ENCODE peak calls at places on chromosomes 1 and 21, in five cellular contexts. N is GM23338, Y is K562, I is HepG2, G is GM12878. T is an unnamed sample.

GRCh38 chr1:8303141-8303540 is 14.8 kb upstream of the SLC45A1 start:
- DNase-seq in N (no peak), Y (no peak), I (no peak), G (no peak), T (no peak)

GRCh38 chr1:53410100-53410541 is 49.1 kb upstream of the DMRTB1 start:
- DNase-seq in N (peak), Y (no peak), I (no peak), G (peak), T (no peak)

GRCh38 chr21:42063578-42064521 is 7.3 kb upstream of the UMODL1 start:
- DNase-seq in N (peak), Y (no peak), I (no peak), G (peak), T (no peak)

GRCh38 chr1:226978350-226979114 is 38.4 kb downstream of the COQ8A start:
- DNase-seq in N (no peak), Y (no peak), I (no peak), G (no peak), T (no peak)

GRCh38 chr1:201320168-201320842 is 37.0 kb downstream of the PKP1 start:
- DNase-seq in N (no peak), Y (no peak), I (no peak), G (no peak), T (no peak)

GRCh38 chr1:68378296-68379084 is 71.3 kb downstream of the RPE65 start:
- DNase-seq in N (no peak), Y (no peak), I (no peak), G (no peak), T (no peak)

GRCh38 chr21:41703857-41704501 is 62.9 kb downstream of the RIPK4 start:
- DNase-seq in N (no peak), Y (no peak), I (no peak), G (no peak), T (no peak)

GRCh38 chr1:77725706-77726105 is 33.9 kb downstream of the USP33 start:
- DNase-seq in N (no peak), Y (no peak), I (no peak), G (no peak), T (no peak)

GRCh38 chr1:156574039-156574633 is 1.8 kb upstream of the IQGAP3 start:
- DNase-seq in N (no peak), Y (no peak), I (no peak), G (no peak), T (no peak)

GRCh38 chr21:15437873-15438272 is 291.9 kb upstream of the USP25 start:
- DNase-seq in N (peak), Y (no peak), I (no peak), G (peak), T (no peak)

GRCh38 chr1:118692143-118692542 is 296.0 kb downstream of the TBX15 start:
- DNase-seq in N (no peak), Y (no peak), I (no peak), G (no peak), T (no peak)

GRCh38 chr1:59128784-59129227 is 168.1 kb upstream of the FGGY start:
- DNase-seq in N (peak), Y (no peak), I (no peak), G (no peak), T (no peak)

GRCh38 chr1:234979316-234980223 is 149.1 kb downstream of the TOMM20 start:
- DNase-seq in N (no peak), Y (no peak), I (no peak), G (no peak), T (no peak)

GRCh38 chr1:226064816-226065248 is 2.3 kb downstream of the H3-3A start:
- DNase-seq in N (peak), Y (peak), I (peak), G (no peak), T (peak)

GRCh38 chr1:183461350-183461749 is 10.9 kb upstream of the SMG7 start:
- DNase-seq in N (peak), Y (no peak), I (no peak), G (no peak), T (no peak)

GRCh38 chr1:241640867-241641542 is 836 bp upstream of the CHML start:
- DNase-seq in N (no peak), Y (no peak), I (peak), G (no peak), T (peak)

GRCh38 chr1:182143825-182144661 is 82.5 kb upstream of the ZNF648 start:
- DNase-seq in N (no peak), Y (peak), I (no peak), G (no peak), T (no peak)

GRCh38 chr1:118302145-118302544 is 117.1 kb upstream of the SPAG17 start:
- DNase-seq in N (peak), Y (no peak), I (no peak), G (no peak), T (no peak)

GRCh38 chr21:30733026-30733425 is 14.0 kb downstream of the KRTAP21-2 start:
- DNase-seq in N (no peak), Y (no peak), I (no peak), G (no peak), T (no peak)

GRCh38 chr1:39695011-39695410 is 3.8 kb upstream of the HPCAL4 start:
- DNase-seq in N (peak), Y (no peak), I (no peak), G (no peak), T (no peak)

GRCh38 chr1:246921481-246921880 is 10.3 kb downstream of the AHCTF1 start:
- DNase-seq in N (no peak), Y (no peak), I (no peak), G (no peak), T (no peak)

GRCh38 chr1:227777646-227778045 is 37.8 kb upstream of the PRSS38 start:
- DNase-seq in N (no peak), Y (no peak), I (no peak), G (no peak), T (no peak)

GRCh38 chr1:17742590-17742989 is 12.5 kb upstream of the ACTL8 start:
- DNase-seq in N (no peak), Y (no peak), I (no peak), G (no peak), T (no peak)

GRCh38 chr1:244761279-244761678 is 74.2 kb upstream of the COX20 start:
- DNase-seq in N (peak), Y (no peak), I (no peak), G (no peak), T (no peak)

GRCh38 chr1:180586671-180587155 is 27.9 kb downstream of the OVAAL start:
- DNase-seq in N (no peak), Y (peak), I (peak), G (no peak), T (peak)

GRCh38 chr1:183567584-183567983 is 22.7 kb downstream of the NCF2 start:
- DNase-seq in N (no peak), Y (peak), I (no peak), G (peak), T (no peak)

GRCh38 chr1:236302941-236303340 is 21.2 kb upstream of the ERO1B start:
- DNase-seq in N (no peak), Y (no peak), I (peak), G (no peak), T (no peak)

GRCh38 chr1:219279017-219279770 is 105.5 kb downstream of the LYPLAL1 start:
- DNase-seq in N (no peak), Y (no peak), I (peak), G (no peak), T (peak)

GRCh38 chr1:13749543-13750307 is 49.7 kb downstream of the PRDM2 start:
- DNase-seq in N (peak), Y (peak), I (peak), G (no peak), T (peak)

GRCh38 chr1:87956072-87956471 is 627.4 kb downstream of the LMO4 start:
- DNase-seq in N (no peak), Y (no peak), I (no peak), G (no peak), T (peak)

GRCh38 chr1:172993640-172994039 is 57.1 kb downstream of the TNFSF18 start:
- DNase-seq in N (no peak), Y (no peak), I (no peak), G (no peak), T (no peak)

GRCh38 chr1:116910379-116911165 is 856 bp downstream of the PTGFRN start:
- DNase-seq in N (peak), Y (peak), I (peak), G (no peak), T (peak)

DNA sequence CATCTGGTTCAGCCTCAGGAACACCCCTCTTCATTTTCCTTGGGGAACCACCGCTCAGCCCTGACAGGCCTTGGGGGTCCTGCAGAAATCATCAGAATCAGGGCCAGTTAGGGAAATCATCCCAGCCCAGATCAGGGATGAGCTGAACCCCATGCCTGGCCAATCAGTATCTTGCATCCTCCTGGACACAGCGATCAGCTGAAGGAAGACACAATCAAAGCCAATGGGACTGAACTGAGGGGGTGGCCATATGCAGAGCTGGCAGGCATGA is 395.4 kb downstream of the MATN1 start:
- DNase-seq in N (no peak), Y (no peak), I (no peak), G (no peak), T (no peak)
- TF ChIP-seq JUNB in N (no peak), Y (no peak), I (no peak), G (no peak), T (no peak)

GRCh38 chr1:22508329-22508728 is 55.0 kb upstream of the EPHA8 start:
- DNase-seq in N (no peak), Y (no peak), I (no peak), G (no peak), T (no peak)
- TF ChIP-seq JUNB in N (no peak), Y (no peak), I (no peak), G (no peak), T (no peak)

GRCh38 chr1:10679521-10680220 is 116.8 kb downstream of the CASZ1 start:
- DNase-seq in N (peak), Y (peak), I (peak), G (no peak), T (no peak)

GRCh38 chr1:10678852-10679251 is 117.6 kb downstream of the CASZ1 start:
- DNase-seq in N (no peak), Y (no peak), I (no peak), G (no peak), T (no peak)

GRCh38 chr1:10681296-10682113 is 114.9 kb downstream of the CASZ1 start:
- DNase-seq in N (no peak), Y (no peak), I (peak), G (no peak), T (no peak)

GRCh38 chr1:10682114-10682445 is 114.4 kb downstream of the CASZ1 start:
- DNase-seq in N (no peak), Y (no peak), I (no peak), G (no peak), T (no peak)

DNA sequence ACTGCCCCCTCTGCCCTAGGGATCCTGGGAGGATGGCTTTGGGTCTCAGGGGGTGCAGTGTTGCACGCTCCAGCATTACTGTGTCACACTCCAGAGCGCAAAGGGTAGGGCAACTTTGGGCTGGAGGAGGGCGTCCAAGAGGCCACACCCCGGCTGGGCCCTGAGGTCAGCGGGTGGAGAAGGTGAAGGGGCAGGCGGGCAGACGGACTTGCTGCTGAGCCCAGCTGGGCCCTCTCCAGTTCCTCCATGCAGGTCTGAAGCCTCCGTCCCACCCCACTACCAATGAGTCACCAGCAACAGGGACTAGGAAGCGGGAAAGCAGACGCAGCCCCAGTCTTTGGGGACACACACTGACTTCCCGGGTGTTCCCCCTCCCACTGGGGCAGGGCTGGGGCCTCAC is 116.0 kb downstream of the CASZ1 start:
- DNase-seq in N (no peak), Y (no peak), I (no peak), G (no peak), T (no peak)
- TF ChIP-seq JUNB in N (no peak), Y (no peak), I (no peak), G (no peak), T (no peak)

DNA sequence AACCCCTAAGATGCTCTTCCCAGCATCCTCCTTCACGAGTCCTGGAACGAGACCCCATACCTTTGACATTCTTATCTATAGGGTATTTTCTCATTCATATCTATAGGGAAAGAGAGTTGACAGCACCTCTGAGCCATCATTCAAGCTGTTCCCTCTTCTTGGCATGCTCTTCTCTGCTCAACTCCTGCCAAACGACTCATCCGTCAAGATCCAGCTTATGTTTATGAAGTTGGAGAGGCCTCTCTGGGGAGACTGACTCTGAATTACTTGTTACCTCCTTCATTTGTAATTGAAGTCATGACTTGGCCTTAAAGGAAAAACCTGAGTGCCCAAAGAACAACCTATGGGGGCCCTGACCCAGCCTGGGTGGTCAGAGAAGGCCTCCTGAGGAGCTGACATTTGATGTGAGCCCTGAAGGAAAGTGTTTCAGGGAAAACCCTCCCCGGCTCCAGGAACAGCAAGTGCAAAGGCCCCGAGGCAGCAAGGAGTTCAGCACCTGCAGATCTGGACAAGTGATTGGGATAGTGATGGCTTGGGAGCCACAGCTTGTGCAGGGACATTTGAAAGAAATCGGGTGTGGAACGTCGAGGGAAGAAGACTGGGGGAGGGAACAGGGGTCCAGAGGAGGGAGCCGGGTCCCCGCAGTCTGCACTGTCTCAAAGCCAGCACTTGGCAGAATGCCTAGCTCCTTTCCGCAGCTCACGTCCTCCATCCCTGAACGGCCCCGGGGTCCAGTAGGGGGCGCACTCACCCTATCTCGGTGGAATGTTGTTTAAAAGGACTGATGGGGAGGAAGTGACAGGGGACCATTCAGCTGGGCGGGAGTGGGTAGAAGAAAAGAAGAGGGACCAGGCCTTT is 14.0 kb upstream of the CDA start:
- DNase-seq in N (peak), Y (peak), I (peak), G (no peak), T (peak)
- TF ChIP-seq JUNB in N (no peak), Y (no peak), I (no peak), G (no peak), T (no peak)

DNA sequence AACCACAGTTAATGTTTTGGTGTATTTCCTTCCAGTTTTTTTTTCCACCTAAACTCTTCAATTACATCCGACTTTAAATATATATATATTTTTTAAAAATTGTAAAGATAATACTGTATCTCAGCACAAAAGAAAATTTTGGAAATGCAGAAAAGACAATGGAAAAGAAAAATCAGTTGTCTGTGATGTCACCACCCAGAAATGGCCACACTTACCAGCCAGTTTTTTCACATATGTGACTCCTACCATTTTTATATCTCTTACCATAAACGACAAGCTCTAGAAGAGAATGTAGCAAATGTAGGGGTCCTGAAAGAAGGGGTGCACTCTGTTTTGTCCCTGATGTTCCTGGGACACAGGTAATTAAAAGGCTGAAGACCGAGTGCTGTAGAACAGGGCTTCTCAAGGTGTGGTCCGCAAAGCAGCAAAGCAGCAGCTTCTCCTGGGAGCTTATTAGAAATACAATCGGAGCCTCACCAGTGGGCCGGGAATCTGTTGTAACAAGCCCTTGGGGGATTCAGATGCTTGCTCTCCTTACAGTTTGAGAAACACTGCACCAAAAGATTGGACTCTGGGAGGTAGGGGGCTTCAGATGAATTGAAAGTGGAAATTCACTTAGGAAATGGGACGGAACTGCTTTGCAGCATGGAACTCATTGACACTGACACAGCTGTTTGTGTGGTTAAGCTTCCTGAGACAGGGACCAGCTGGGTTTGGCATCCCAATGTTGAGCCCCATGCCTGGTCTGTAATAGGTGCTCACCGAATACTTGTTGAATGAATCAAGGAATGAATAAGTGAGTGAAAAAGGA is 44.1 kb downstream of the ALPL start:
- DNase-seq in N (peak), Y (no peak), I (no peak), G (no peak), T (no peak)
- TF ChIP-seq JUNB in N (no peak), Y (no peak), I (no peak), G (no peak), T (no peak)

DNA sequence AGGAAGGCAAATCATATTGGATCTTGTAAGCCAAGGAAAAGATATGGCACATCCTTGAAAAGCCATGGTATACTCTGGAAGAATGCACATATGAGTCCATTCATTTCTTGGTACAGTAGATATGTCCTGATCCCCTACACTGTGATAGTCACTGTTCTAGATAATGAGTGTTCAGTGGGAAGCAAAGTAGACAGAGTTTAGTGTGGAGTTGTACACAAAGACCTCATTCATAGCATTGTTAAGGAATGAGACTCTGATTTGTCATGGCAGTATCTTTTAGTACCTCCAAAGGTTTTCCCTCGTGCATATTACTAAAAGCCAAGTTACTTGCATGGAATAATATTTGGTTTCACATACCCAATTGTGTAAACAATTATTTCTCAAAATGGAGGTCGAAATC is 204.7 kb downstream of the NFIA start:
- DNase-seq in N (no peak), Y (no peak), I (peak), G (no peak), T (no peak)
- TF ChIP-seq JUNB in N (no peak), Y (no peak), I (no peak), G (no peak), T (no peak)

GRCh38 chr1:4693891-4694290 is 39.5 kb downstream of the AJAP1 start:
- DNase-seq in N (no peak), Y (no peak), I (no peak), G (no peak), T (no peak)
- TF ChIP-seq JUNB in N (no peak), Y (no peak), I (no peak), G (no peak), T (no peak)

DNA sequence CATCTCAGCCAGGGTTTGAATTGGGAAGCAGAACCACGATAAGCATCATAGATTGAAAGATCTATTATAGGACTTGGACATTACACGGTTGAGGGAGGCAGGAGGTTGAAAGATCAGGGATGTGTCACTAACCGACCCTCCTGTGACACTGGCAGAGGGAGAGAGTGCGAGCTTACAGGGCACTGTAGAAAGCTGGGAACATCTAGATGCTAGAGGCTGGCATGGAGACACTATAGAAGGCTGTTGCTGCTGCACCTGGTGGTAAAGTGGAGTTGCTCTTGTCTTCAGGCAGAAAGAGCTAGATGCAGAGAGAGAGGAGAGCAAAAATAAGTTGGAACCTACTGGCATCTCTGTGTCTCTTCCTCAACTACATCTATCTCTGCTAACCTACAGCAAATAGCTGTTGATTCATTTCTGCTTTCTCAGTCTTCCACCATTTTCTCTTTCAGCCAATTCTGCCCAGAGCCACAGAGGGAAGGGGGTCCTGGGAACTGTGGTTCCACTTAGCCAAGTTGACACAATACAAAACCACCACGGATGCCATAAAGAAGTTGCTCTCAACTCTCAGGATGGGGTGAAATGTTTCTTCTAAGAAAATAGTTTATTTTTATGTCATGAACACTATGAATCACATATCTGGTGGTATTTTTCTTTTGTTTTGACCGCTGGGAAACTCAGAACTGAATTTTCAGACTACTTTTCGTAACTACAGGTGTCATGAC is 155.9 kb downstream of the ZNF281 start:
- DNase-seq in N (no peak), Y (no peak), I (no peak), G (peak), T (no peak)
- TF ChIP-seq JUNB in N (no peak), Y (no peak), I (no peak), G (peak), T (no peak)

GRCh38 chr1:162571696-162572095 is 10.2 kb downstream of the UAP1 start:
- DNase-seq in N (no peak), Y (no peak), I (no peak), G (no peak), T (no peak)
- TF ChIP-seq JUNB in N (no peak), Y (no peak), I (no peak), G (no peak), T (no peak)

GRCh38 chr1:231778009-231778719 is 151.6 kb downstream of the DISC1 start:
- DNase-seq in N (no peak), Y (no peak), I (no peak), G (no peak), T (peak)
- TF ChIP-seq JUNB in N (no peak), Y (no peak), I (no peak), G (no peak), T (no peak)